ENCODE peak calls at places on chromosomes 5 and 9, in nine cellular contexts. U is astrocyte of the spinal cord, Z is right lobe of liver, C is GM06990, W is GM13977, G is Peyer's patch, H is Daoy, M is stomach, B is SK-N-SH. X is an unnamed sample.

GRCh38 chr5:64210866-64211265 is 45.2 kb downstream of the RNF180 start:
- DNase-seq in U (peak), B (no peak), W (no peak), Z (no peak), M (no peak), C (no peak), H (peak), G (no peak), X (no peak)

GRCh38 chr5:130885718-130886117 is 279.3 kb downstream of the HINT1 start:
- DNase-seq in W (no peak), B (no peak), H (no peak), G (no peak), M (no peak), Z (no peak), U (no peak), C (no peak), X (no peak)

GRCh38 chr9:69122086-69122390 is 52.0 kb upstream of the TJP2 start:
- DNase-seq in M (peak), G (peak), W (peak), C (peak), H (peak), U (peak), B (peak), Z (peak), X (peak)

GRCh38 chr5:144202072-144202471 is 31.4 kb downstream of the KCTD16 start:
- DNase-seq in G (no peak), B (no peak), Z (no peak), H (no peak), C (no peak), W (no peak), M (no peak), U (peak), X (no peak)

GRCh38 chr9:124045076-124045829 is 33.7 kb downstream of the LHX2 start:
- DNase-seq in Z (peak), M (peak), U (peak), G (no peak), H (peak), C (no peak), B (peak), W (no peak), X (no peak)

GRCh38 chr9:93288891-93289883 is 105.2 kb downstream of the WNK2 start:
- DNase-seq in W (no peak), H (peak), U (no peak), B (peak), M (no peak), G (peak), C (no peak), Z (peak), X (no peak)

GRCh38 chr5:120604898-120605297 is 140.8 kb downstream of the PRR16 start:
- DNase-seq in G (no peak), C (no peak), W (no peak), Z (no peak), H (peak), B (no peak), M (no peak), U (peak), X (no peak)

GRCh38 chr9:37753489-37754190 is at the start of gene TRMT10B:
- DNase-seq in M (peak), Z (peak), U (peak), H (peak), W (peak), C (peak), G (peak), B (peak), X (peak)

GRCh38 chr9:77177894-77178794 is 810 bp downstream of the VPS13A start:
- DNase-seq in C (peak), G (peak), B (peak), H (peak), W (peak), Z (peak), M (peak), U (peak), X (peak)

GRCh38 chr9:86925686-86926085 is 21.6 kb downstream of the GAS1 start:
- DNase-seq in Z (no peak), H (no peak), W (no peak), M (no peak), G (no peak), C (no peak), B (no peak), U (no peak), X (no peak)

GRCh38 chr9:19788614-19789271 is at the start of gene SLC24A2:
- DNase-seq in U (no peak), B (peak), W (no peak), Z (no peak), H (no peak), C (peak), M (no peak), G (no peak), X (peak)

GRCh38 chr5:66436721-66437120 is 159.5 kb upstream of the MAST4 start:
- DNase-seq in B (no peak), C (no peak), G (no peak), U (no peak), H (no peak), W (no peak), Z (no peak), M (no peak), X (no peak)

GRCh38 chr5:143561248-143561647 is 157.8 kb upstream of the NR3C1 start:
- DNase-seq in U (no peak), G (no peak), W (no peak), Z (peak), M (peak), B (no peak), H (no peak), C (no peak), X (no peak)

GRCh38 chr5:82544004-82544403 is 265.9 kb upstream of the RPS23 start:
- DNase-seq in U (no peak), C (no peak), Z (no peak), H (no peak), B (no peak), G (no peak), M (no peak), W (no peak), X (no peak)

GRCh38 chr9:3243676-3244075 is 282.1 kb downstream of the RFX3 start:
- DNase-seq in G (no peak), W (no peak), B (no peak), U (no peak), C (no peak), M (no peak), Z (no peak), H (no peak), X (no peak)

GRCh38 chr5:169758886-169759285 is 121.8 kb downstream of the DOCK2 start:
- DNase-seq in Z (no peak), G (no peak), C (no peak), W (no peak), B (no peak), U (no peak), M (no peak), H (no peak), X (no peak)

GRCh38 chr9:38068616-38068865 is 486 bp downstream of the SHB start:
- DNase-seq in Z (peak), H (peak), W (peak), B (peak), U (peak), G (peak), C (no peak), M (peak), X (peak)

GRCh38 chr5:131824631-131825030 is 27.8 kb upstream of the FNIP1 start:
- DNase-seq in W (no peak), C (no peak), G (no peak), M (no peak), B (no peak), U (no peak), Z (no peak), H (no peak), X (no peak)

GRCh38 chr5:10913846-10914245 is 152.8 kb upstream of the DAP start:
- DNase-seq in C (no peak), G (no peak), U (peak), Z (no peak), H (peak), W (peak), M (no peak), B (no peak), X (no peak)

GRCh38 chr5:121503111-121503840 is 348.4 kb upstream of the FTMT start:
- DNase-seq in B (peak), W (no peak), Z (peak), C (no peak), H (peak), M (peak), U (peak), G (peak), X (peak)

GRCh38 chr5:98193921-98194760 is 579.3 kb upstream of the RGMB start:
- DNase-seq in Z (no peak), G (no peak), H (no peak), C (no peak), B (no peak), U (no peak), W (no peak), M (no peak), X (no peak)

GRCh38 chr5:43190755-43191603 is 1.0 kb upstream of the NIM1K start:
- DNase-seq in U (peak), G (no peak), B (no peak), C (no peak), Z (no peak), W (no peak), H (no peak), M (no peak), X (no peak)

GRCh38 chr9:129895376-129896268 is 60.4 kb downstream of the USP20 start:
- DNase-seq in Z (no peak), M (no peak), U (no peak), W (no peak), G (no peak), B (no peak), C (no peak), H (no peak), X (no peak)

GRCh38 chr9:104906441-104907277 is 21.3 kb downstream of the ABCA1 start:
- DNase-seq in H (peak), B (no peak), M (no peak), G (no peak), U (peak), W (no peak), Z (peak), C (no peak), X (no peak)

GRCh38 chr5:3661755-3662296 is 66.2 kb downstream of the IRX1 start:
- DNase-seq in U (no peak), W (no peak), Z (no peak), B (no peak), C (no peak), H (no peak), G (no peak), M (no peak), X (no peak)

GRCh38 chr5:157026789-157027424 is 32.0 kb downstream of the HAVCR1 start:
- DNase-seq in C (no peak), G (no peak), U (no peak), H (peak), W (no peak), Z (no peak), B (peak), M (no peak), X (no peak)

GRCh38 chr5:137605377-137605776 is 106.3 kb upstream of the SPOCK1 start:
- DNase-seq in G (no peak), U (peak), C (no peak), W (no peak), B (no peak), M (no peak), Z (no peak), H (no peak), X (no peak)

GRCh38 chr9:8156336-8156735 is 356.8 kb upstream of the DMAC1 start:
- DNase-seq in U (no peak), C (no peak), M (no peak), G (no peak), B (no peak), W (no peak), Z (no peak), H (no peak), X (no peak)

GRCh38 chr5:82111191-82111590 is 139.4 kb downstream of the ATG10 start:
- DNase-seq in U (peak), W (peak), G (no peak), C (no peak), Z (no peak), M (no peak), B (no peak), H (peak), X (no peak)

GRCh38 chr5:171893290-171893890 is 107.8 kb downstream of the SMIM23 start:
- DNase-seq in H (peak), Z (no peak), B (no peak), C (no peak), G (no peak), U (peak), M (no peak), W (no peak), X (no peak)

X was measured in glutamatergic neuron.